ENCODE peak calls at places on chromosomes 4 and X, in nine cellular contexts. M is transverse colon, H is LNCaP clone FGC, A is foreskin fibroblast, O is choroid plexus epithelial cell, L is cardiac muscle cell, B is thyroid gland, F is Peyer's patch, S is mucosa of descending colon. N is an unnamed sample.

GRCh38 chr4:110970642-110971041 is 347.8 kb upstream of the PITX2 start:
- DNase-seq in O (peak), M (peak), L (peak), S (no peak), B (no peak), H (no peak), A (peak), F (no peak), N (peak)

GRCh38 chr4:90950385-90950841 is 823.2 kb downstream of the CCSER1 start:
- DNase-seq in L (peak), H (peak), O (peak), S (no peak), A (no peak), M (no peak), B (no peak), F (no peak), N (peak)

GRCh38 chrX:18616688-18617087 is 55.2 kb downstream of the RS1 start:
- DNase-seq in F (no peak), M (peak), A (no peak), O (no peak), B (no peak), S (no peak), L (no peak), H (no peak), N (no peak)

GRCh38 chr4:85603437-85604336 is 128.7 kb downstream of the ARHGAP24 start:
- DNase-seq in A (peak), F (no peak), O (peak), M (no peak), S (no peak), L (no peak), H (no peak), B (no peak), N (peak)

GRCh38 chr4:123821861-123822260 is 425.3 kb downstream of the SPRY1 start:
- DNase-seq in M (no peak), L (no peak), O (peak), A (no peak), S (no peak), F (no peak), H (peak), B (no peak), N (no peak)

GRCh38 chrX:72306085-72306801 is 529 bp upstream of the CITED1 start:
- DNase-seq in H (no peak), L (peak), S (no peak), A (no peak), B (no peak), M (no peak), F (no peak), O (no peak), N (peak)

GRCh38 chrX:2967998-2968909 is 38.1 kb upstream of the ARSH start:
- DNase-seq in F (no peak), M (peak), A (peak), H (no peak), L (no peak), O (peak), S (no peak), B (peak), N (no peak)

GRCh38 chrX:109537324-109537665 is 651 bp downstream of the NXT2 start:
- DNase-seq in F (no peak), O (peak), H (peak), S (no peak), A (peak), L (peak), B (peak), M (peak), N (no peak)

GRCh38 chrX:153926863-153927685 is 1.0 kb upstream of the ARHGAP4 start:
- DNase-seq in O (peak), A (no peak), S (peak), F (peak), H (no peak), M (peak), B (no peak), L (no peak), N (peak)

GRCh38 chr4:53920116-53920515 is 144.3 kb downstream of the CHIC2 start:
- DNase-seq in S (no peak), A (no peak), L (no peak), O (no peak), F (no peak), B (peak), H (no peak), M (no peak), N (no peak)

GRCh38 chr4:6270691-6271121 is 1.1 kb downstream of the WFS1 start:
- DNase-seq in O (peak), A (peak), F (no peak), S (no peak), L (no peak), M (no peak), B (peak), H (no peak), N (no peak)

GRCh38 chrX:133905305-133905704 is 80.1 kb downstream of the GPC3 start:
- DNase-seq in O (no peak), M (no peak), B (no peak), S (no peak), A (no peak), H (no peak), F (no peak), L (no peak), N (no peak)

GRCh38 chr4:54657556-54658313 is at the start of gene KIT:
- DNase-seq in H (no peak), M (peak), L (peak), S (peak), F (no peak), A (peak), B (peak), O (peak), N (peak)

GRCh38 chr4:117596917-117597316 is 437.4 kb upstream of the NDST3 start:
- DNase-seq in M (no peak), H (no peak), B (no peak), S (no peak), L (no peak), F (no peak), O (no peak), A (no peak), N (peak)

GRCh38 chr4:24373662-24374061 is 210.7 kb downstream of the DHX15 start:
- DNase-seq in A (no peak), O (no peak), H (peak), S (no peak), L (no peak), M (no peak), F (no peak), B (no peak), N (no peak)

GRCh38 chr4:125650557-125650956 is 335.8 kb downstream of the FAT4 start:
- DNase-seq in S (no peak), O (peak), F (no peak), A (peak), B (no peak), L (no peak), M (no peak), H (no peak), N (no peak)

GRCh38 chrX:145735036-145735435 is 82.6 kb upstream of the SLITRK2 start:
- DNase-seq in A (no peak), L (no peak), M (no peak), S (no peak), H (no peak), B (no peak), O (peak), F (no peak), N (no peak)

GRCh38 chrX:30702736-30703135 is 49.5 kb downstream of the GK start:
- DNase-seq in H (no peak), O (peak), M (no peak), B (no peak), L (no peak), A (peak), S (no peak), F (no peak), N (no peak)

GRCh38 chr4:46648088-46648744 is 258.3 kb upstream of the GABRA2 start:
- DNase-seq in S (no peak), F (no peak), B (no peak), A (no peak), O (peak), L (peak), M (peak), H (peak), N (peak)

GRCh38 chrX:119698835-119699234 is 5.9 kb upstream of the SEPTIN6 start:
- DNase-seq in L (peak), M (no peak), O (peak), H (peak), F (no peak), S (no peak), B (peak), A (peak), N (peak)

GRCh38 chr4:36432556-36432955 is 151.1 kb downstream of the DTHD1 start:
- DNase-seq in L (no peak), H (no peak), S (no peak), A (no peak), B (no peak), F (no peak), M (no peak), O (no peak), N (no peak)

GRCh38 chr4:48329976-48330375 is 11.4 kb upstream of the SLAIN2 start:
- DNase-seq in F (no peak), M (no peak), S (no peak), B (no peak), H (no peak), O (peak), A (peak), L (no peak), N (no peak)

GRCh38 chr4:26061248-26061986 is 147.4 kb downstream of the SMIM20 start:
- DNase-seq in S (no peak), L (peak), F (no peak), O (peak), A (no peak), M (no peak), B (no peak), H (peak), N (peak)

GRCh38 chr4:41339812-41340809 is 83.4 kb downstream of the UCHL1 start:
- DNase-seq in L (no peak), M (no peak), S (no peak), O (peak), F (no peak), H (no peak), B (peak), A (peak), N (peak)

GRCh38 chr4:138555584-138555983 is 313.4 kb upstream of the SLC7A11 start:
- DNase-seq in L (peak), S (no peak), F (no peak), H (no peak), M (no peak), A (no peak), B (no peak), O (peak), N (peak)
- TF ChIP-seq CTCF in L (peak), S (no peak), F (no peak), H (peak), M (no peak), A (peak), B (no peak), O (peak), N (peak)

DNA sequence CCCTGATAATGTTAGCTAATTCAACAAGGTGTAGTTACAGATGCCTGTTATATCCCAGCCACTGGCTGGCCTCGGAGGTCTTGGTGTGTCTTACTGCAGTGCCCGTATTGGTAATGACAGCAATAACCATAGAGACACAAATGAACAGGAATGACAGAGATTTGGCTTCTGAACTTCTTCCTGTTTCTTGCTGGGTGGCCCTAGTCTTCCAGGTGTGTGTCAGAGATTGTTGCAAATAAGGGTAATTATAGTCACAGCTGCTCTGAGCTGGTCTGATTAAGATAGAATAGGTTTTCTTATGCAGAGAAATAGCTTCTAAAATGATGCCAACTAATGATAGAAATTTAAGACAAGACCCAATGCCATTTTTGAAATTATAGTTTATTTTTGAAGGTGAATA is 64.1 kb upstream of the MAD2L1 start:
- DNase-seq in H (no peak), A (no peak), B (no peak), F (no peak), O (no peak), S (no peak), M (no peak), L (no peak), N (no peak)
- H3K4me3 ChIP-seq in H (no peak), A (no peak), B (no peak), F (no peak), O (no peak), S (no peak), M (no peak), L (no peak), N (no peak)

GRCh38 chrX:94288325-94288724 is 614.3 kb downstream of the FAM133A start:
- DNase-seq in F (no peak), A (no peak), B (no peak), O (no peak), H (no peak), S (no peak), M (no peak), L (no peak), N (no peak)
- TF ChIP-seq CTCF in F (no peak), A (no peak), B (no peak), O (no peak), H (peak), S (no peak), M (no peak), L (no peak), N (no peak)

GRCh38 chr4:4490816-4491215 is 51.0 kb downstream of the STX18 start:
- DNase-seq in M (no peak), A (no peak), O (no peak), L (no peak), S (no peak), F (no peak), H (no peak), B (no peak), N (no peak)
- H3K4me3 ChIP-seq in M (no peak), A (no peak), O (no peak), L (no peak), S (no peak), F (no peak), H (peak), B (no peak), N (no peak)

GRCh38 chr4:71711044-71711984 is 72.6 kb downstream of the GC start:
- DNase-seq in S (no peak), L (no peak), F (no peak), M (peak), A (no peak), H (peak), O (no peak), B (no peak), N (no peak)

GRCh38 chr4:71713611-71714203 is 70.2 kb downstream of the GC start:
- DNase-seq in L (peak), A (peak), B (no peak), S (no peak), H (peak), O (peak), F (no peak), M (no peak), N (no peak)

GRCh38 chr4:71711985-71712348 is 71.9 kb downstream of the GC start:
- DNase-seq in M (no peak), O (no peak), F (no peak), S (no peak), L (no peak), A (no peak), H (no peak), B (no peak), N (no peak)

DNA sequence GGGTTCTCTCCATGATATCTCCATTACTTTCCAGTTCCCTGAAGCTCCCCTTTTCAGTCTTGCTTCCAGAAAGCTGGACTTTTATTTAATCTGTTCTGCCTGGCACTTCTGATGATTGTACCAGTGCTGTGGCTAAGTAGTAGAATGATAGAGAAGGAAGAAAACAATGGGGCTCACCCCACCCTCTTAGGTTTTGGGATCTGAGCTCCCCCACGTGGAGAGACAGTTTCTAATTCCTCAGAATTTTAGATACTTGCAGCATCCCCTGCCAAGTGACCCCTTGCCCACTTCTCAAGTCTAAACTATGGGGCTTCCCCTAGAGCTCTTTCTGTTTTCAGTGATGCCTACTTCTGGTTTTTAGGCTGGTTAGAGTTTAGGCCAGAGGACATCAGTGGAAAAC is 73.9 kb downstream of the GC start:
- DNase-seq in O (no peak), M (peak), F (no peak), S (no peak), H (no peak), L (peak), B (no peak), A (no peak), N (no peak)
- TF ChIP-seq CTCF in O (no peak), M (no peak), F (no peak), S (no peak), H (peak), L (peak), B (no peak), A (no peak), N (no peak)

GRCh38 chr4:87230806-87231205 is 10.4 kb upstream of the KLHL8 start:
- DNase-seq in H (no peak), A (no peak), L (no peak), F (no peak), B (no peak), M (no peak), O (no peak), S (no peak), N (no peak)

GRCh38 chr4:87236851-87237250 is 16.4 kb upstream of the KLHL8 start:
- DNase-seq in L (no peak), M (no peak), A (no peak), H (no peak), F (no peak), B (no peak), O (no peak), S (no peak), N (no peak)

GRCh38 chr4:87232241-87232640 is 11.8 kb upstream of the KLHL8 start:
- DNase-seq in M (no peak), H (no peak), O (no peak), B (no peak), L (no peak), S (no peak), F (no peak), A (no peak), N (no peak)

GRCh38 chr4:87239821-87240220 is 19.4 kb upstream of the KLHL8 start:
- DNase-seq in L (no peak), O (no peak), S (no peak), M (no peak), F (no peak), H (no peak), A (no peak), B (no peak), N (no peak)

GRCh38 chr4:87235020-87235671 is 14.7 kb upstream of the KLHL8 start:
- DNase-seq in A (no peak), M (no peak), L (no peak), F (no peak), B (no peak), H (no peak), O (no peak), S (no peak), N (no peak)
- H3K4me3 ChIP-seq in A (peak), M (no peak), L (peak), F (no peak), B (no peak), H (peak), O (no peak), S (no peak), N (peak)

DNA sequence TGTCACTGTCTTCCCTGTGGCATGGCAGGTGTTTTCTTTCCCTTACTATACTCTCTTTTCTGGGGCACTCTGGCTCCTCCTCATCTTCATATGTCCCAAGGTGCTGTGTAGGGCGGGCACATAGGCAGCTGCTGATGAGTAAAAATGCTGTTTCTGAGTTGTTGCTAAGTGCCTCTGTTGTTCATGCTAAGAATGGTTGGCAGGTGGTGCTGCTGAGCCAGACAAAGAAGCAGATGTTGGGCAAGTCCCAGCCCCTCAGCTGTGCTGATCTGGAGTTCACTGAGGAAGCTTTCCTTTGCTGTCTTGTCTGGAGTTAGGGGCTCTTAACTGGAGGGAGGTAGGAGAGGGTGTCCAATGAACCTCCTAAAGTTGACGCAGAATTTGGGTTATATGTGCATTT is 40.6 kb downstream of the HADH start:
- DNase-seq in H (no peak), A (peak), B (peak), O (peak), M (peak), S (no peak), L (peak), F (peak), N (peak)
- TF ChIP-seq CTCF in H (peak), A (peak), B (peak), O (peak), M (no peak), S (no peak), L (peak), F (no peak), N (peak)

DNA sequence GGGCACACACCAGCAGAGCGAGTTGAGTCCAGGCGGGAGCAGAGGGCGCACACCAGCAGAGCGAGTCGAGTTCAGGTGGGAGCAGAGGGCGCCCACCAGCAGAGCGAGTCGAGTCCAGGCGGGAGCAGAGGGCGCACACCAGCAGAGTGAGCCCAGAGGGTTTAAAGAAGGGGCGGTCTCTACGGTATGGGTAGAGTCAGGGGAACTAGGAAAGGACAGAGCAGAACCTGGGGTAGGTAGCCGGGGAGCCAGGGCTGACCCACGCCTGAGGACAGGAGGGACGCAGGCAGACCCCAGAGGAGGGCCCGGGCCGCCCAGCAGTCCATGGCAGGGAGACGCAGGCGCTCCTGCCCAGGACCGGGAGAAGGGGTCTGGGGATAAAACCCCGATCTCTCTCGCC is 22.0 kb upstream of the ADRA2C start:
- DNase-seq in L (no peak), H (no peak), A (no peak), F (no peak), B (no peak), O (no peak), S (no peak), M (no peak), N (no peak)
- H3K4me3 ChIP-seq in L (no peak), H (no peak), A (no peak), F (no peak), B (no peak), O (no peak), S (no peak), M (no peak), N (no peak)

GRCh38 chrX:135437867-135438733 is 16.4 kb downstream of the SMIM10L2A start:
- DNase-seq in H (no peak), B (no peak), A (no peak), M (no peak), F (no peak), L (no peak), O (no peak), S (no peak), N (no peak)
- TF ChIP-seq CTCF in H (peak), B (no peak), A (no peak), M (no peak), F (no peak), L (no peak), O (no peak), S (no peak), N (no peak)